ENCODE peak calls at places on chromosomes 16 and 17, in four cellular contexts. E, S, B and Y are unnamed samples.

GRCh38 chr16:22232277-22233049 is 26.4 kb downstream of the EEF2K start:
- DNase-seq in B (no peak), S (no peak), E (no peak), Y (no peak)

GRCh38 chr16:1759511-1759910 is 11.8 kb downstream of the NME3 start:
- DNase-seq in E (no peak), B (no peak), S (no peak), Y (no peak)

GRCh38 chr17:19263621-19264010 is 26.4 kb downstream of the EPN2 start:
- DNase-seq in E (peak), B (no peak), S (no peak), Y (no peak)

GRCh38 chr17:82609655-82610054 is 38.6 kb downstream of the WDR45B start:
- DNase-seq in E (no peak), S (no peak), B (no peak), Y (no peak)

GRCh38 chr16:3774156-3774767 is 56.9 kb upstream of the TRAP1 start:
- DNase-seq in E (no peak), B (peak), S (peak), Y (peak)

GRCh38 chr17:17152385-17152784 is 53.7 kb downstream of the PLD6 start:
- DNase-seq in S (peak), B (peak), E (no peak), Y (no peak)

GRCh38 chr17:15651001-15651582 is 31.6 kb upstream of the FBXW10B start:
- DNase-seq in B (peak), S (no peak), E (no peak), Y (no peak)

GRCh38 chr16:19844945-19845641 is 39.6 kb downstream of the GPRC5B start:
- DNase-seq in B (no peak), S (no peak), E (no peak), Y (no peak)

GRCh38 chr17:3754458-3755334 is 31.0 kb downstream of the HASPIN start:
- DNase-seq in E (no peak), B (no peak), S (no peak), Y (peak)

GRCh38 chr17:83179811-83180210 is 100.4 kb downstream of the METRNL start:
- DNase-seq in S (no peak), B (no peak), E (no peak), Y (no peak)

GRCh38 chr17:61411114-61411943 is 11.7 kb downstream of the TBX2 start:
- DNase-seq in S (peak), E (peak), B (peak), Y (peak)

GRCh38 chr16:27286446-27286845 is 17.9 kb upstream of the NSMCE1 start:
- DNase-seq in B (peak), S (no peak), E (peak), Y (no peak)

GRCh38 chr16:74699666-74700065 is 996 bp downstream of the MLKL start:
- DNase-seq in B (no peak), S (no peak), E (no peak), Y (no peak)

GRCh38 chr16:74695450-74696422 is 4.9 kb downstream of the MLKL start:
- DNase-seq in B (peak), S (peak), E (peak), Y (peak)

GRCh38 chr16:74698220-74698619 is 2.4 kb downstream of the MLKL start:
- DNase-seq in E (no peak), S (no peak), B (no peak), Y (no peak)

GRCh38 chr16:74700206-74701040 is at the start of gene MLKL:
- DNase-seq in B (peak), S (peak), E (peak), Y (no peak)
- TF ChIP-seq CTCF in B (no peak), S (no peak), E (no peak), Y (no peak)

GRCh38 chr16:88632587-88632930 is 5.8 kb upstream of the IL17C start:
- DNase-seq in B (no peak), S (no peak), E (no peak), Y (no peak)

GRCh38 chr16:88634994-88635670 is 3.2 kb upstream of the IL17C start:
- DNase-seq in E (no peak), S (peak), B (no peak), Y (no peak)

GRCh38 chr16:88634141-88634993 is 4.0 kb upstream of the IL17C start:
- DNase-seq in S (peak), B (peak), E (no peak), Y (peak)

GRCh38 chr16:88631920-88632586 is 6.3 kb upstream of the IL17C start:
- DNase-seq in S (no peak), B (no peak), E (no peak), Y (no peak)

GRCh38 chr16:88633684-88634140 is 4.7 kb upstream of the IL17C start:
- DNase-seq in E (peak), B (no peak), S (peak), Y (no peak)
- TF ChIP-seq CTCF in E (no peak), B (peak), S (no peak), Y (no peak)

GRCh38 chr17:8226536-8227237 is 16.3 kb upstream of the AURKB start:
- DNase-seq in S (peak), B (peak), E (peak), Y (peak)
- TF ChIP-seq CTCF in S (no peak), B (no peak), E (no peak), Y (no peak)

DNA sequence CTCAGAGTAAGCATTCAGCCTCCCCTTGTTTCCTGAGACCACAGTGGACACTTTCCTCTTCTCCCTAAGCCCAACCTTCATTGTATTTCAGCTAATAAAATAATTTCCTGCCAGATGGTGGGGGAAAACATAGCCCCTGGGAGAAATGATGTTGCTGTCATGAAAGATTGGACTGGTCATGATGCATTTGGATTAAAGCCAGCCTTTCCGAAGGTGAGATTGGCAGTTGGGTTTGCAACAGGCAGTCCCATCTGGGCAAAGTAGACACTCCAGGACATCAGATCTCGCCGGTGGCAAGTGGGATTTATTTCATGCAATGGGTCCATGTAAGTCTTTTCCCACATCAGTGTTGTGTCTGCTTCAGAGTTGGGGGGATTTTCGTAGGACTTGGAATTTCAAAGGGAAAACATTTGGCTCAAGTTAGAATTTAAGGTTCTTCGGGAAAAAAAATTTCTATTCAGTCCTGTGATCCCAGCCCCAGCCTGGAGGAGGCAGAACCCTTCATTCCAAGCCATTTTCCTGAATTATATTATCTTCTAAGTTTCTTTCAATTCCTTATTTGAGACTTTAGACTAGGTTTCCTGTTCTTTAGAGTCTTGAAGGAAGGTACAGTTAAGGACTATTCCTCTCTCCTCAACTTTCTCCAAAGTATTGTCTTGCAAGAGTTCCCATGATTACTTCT is 391.7 kb downstream of the XYLT1 start:
- DNase-seq in S (no peak), B (no peak), E (no peak), Y (no peak)
- TF ChIP-seq CTCF in S (no peak), B (no peak), E (no peak), Y (no peak)

GRCh38 chr16:69858196-69859104 is 92.7 kb upstream of the CLEC18A start:
- DNase-seq in E (no peak), B (no peak), S (no peak), Y (no peak)

GRCh38 chr16:69855587-69855986 is 93.5 kb downstream of the WWP2 start:
- DNase-seq in S (no peak), B (no peak), E (no peak), Y (no peak)

GRCh38 chr16:69860233-69861231 is 90.6 kb upstream of the CLEC18A start:
- DNase-seq in S (no peak), B (no peak), E (no peak), Y (no peak)

GRCh38 chr16:69861276-69862030 is 89.7 kb upstream of the CLEC18A start:
- DNase-seq in E (peak), S (no peak), B (peak), Y (peak)

DNA sequence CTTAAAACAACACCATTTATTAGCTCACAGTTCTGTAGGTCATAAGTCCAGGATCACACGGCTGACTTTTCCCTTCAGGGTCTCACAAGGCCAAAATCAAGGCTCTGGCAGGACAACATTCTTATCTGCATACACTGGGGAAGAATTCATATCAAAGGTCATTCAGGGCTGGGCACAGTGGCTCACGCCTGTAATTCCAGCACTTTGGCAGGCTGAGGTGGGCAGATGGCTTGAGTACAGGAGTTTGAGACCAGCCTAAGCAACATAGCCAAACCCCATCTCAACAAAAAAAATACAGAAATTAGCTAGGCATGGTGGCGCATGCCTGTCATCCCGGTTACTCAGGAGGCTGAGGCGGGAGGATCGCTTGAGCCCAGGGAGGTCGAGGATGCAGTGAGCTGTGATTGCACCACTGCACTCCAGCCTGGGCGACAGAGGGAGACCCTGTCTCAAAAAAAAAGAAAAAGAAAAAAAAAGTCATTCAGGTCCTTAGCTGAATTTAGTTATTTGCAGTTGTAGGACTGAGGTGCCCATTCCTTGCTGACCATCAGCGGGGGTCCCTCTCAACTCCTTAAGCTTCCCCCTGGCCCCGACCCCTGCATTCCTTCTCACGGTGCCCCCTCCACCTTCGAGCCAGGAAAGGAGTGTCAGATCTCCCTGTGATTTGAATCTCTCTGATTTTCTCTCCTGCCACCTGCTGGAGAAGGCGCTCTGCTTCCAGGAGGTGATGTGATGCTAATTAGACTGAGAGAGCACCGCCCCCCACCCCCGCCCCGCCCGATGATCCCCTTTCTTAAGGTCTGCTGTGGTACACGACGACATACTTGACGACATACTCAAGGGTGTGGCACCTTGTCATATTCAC is 91.8 kb upstream of the CLEC18A start:
- DNase-seq in B (peak), E (no peak), S (peak), Y (no peak)
- TF ChIP-seq CTCF in B (peak), E (peak), S (peak), Y (no peak)

DNA sequence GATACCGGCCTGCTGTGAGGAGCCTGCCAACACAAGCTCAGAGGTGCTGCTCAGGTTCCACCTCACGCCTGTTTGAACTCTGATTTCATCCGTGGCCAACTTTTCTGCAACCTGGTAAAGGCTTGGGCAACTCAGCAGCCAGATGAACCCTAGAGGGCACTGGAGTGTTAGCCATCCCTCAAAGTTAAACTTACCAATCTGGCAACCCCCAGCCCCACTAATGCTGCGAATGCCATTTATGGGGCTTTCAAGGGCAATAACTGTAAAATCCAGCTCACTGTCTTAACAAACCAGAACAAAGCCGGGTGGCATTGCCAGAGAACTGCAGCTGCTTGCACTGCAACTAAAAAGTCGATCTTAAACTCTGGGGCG is 105.5 kb downstream of the AXIN2 start:
- DNase-seq in S (no peak), B (peak), E (no peak), Y (no peak)
- TF ChIP-seq CTCF in S (peak), B (peak), E (peak), Y (no peak)

GRCh38 chr16:12186774-12187335 is 210.3 kb downstream of the SNX29 start:
- DNase-seq in B (no peak), S (no peak), E (no peak), Y (no peak)

GRCh38 chr16:12182202-12182601 is 205.7 kb downstream of the SNX29 start:
- DNase-seq in S (no peak), B (no peak), E (no peak), Y (no peak)

GRCh38 chr16:12185563-12185962 is 209.0 kb downstream of the SNX29 start:
- DNase-seq in B (no peak), E (no peak), S (no peak), Y (no peak)

GRCh38 chr16:12187939-12188673 is 211.6 kb downstream of the SNX29 start:
- DNase-seq in B (no peak), E (no peak), S (no peak), Y (no peak)

GRCh38 chr16:12184419-12184831 is 207.9 kb downstream of the SNX29 start:
- DNase-seq in S (no peak), E (no peak), B (no peak), Y (no peak)
- TF ChIP-seq CTCF in S (no peak), E (no peak), B (no peak), Y (no peak)

GRCh38 chr17:64491034-64491860 is 5.6 kb downstream of the POLG2 start:
- DNase-seq in S (no peak), B (no peak), E (no peak), Y (no peak)

GRCh38 chr17:64496348-64496785 is 487 bp downstream of the POLG2 start:
- DNase-seq in S (no peak), E (no peak), B (no peak), Y (no peak)

GRCh38 chr17:64494121-64494520 is 2.7 kb downstream of the POLG2 start:
- DNase-seq in E (no peak), B (no peak), S (no peak), Y (no peak)

GRCh38 chr17:64491995-64492394 is 4.9 kb downstream of the POLG2 start:
- DNase-seq in B (no peak), E (no peak), S (no peak), Y (no peak)

GRCh38 chr17:64492481-64493109 is 4.3 kb downstream of the POLG2 start:
- DNase-seq in E (no peak), S (no peak), B (no peak), Y (no peak)
- TF ChIP-seq CTCF in E (peak), S (peak), B (no peak), Y (no peak)